ENCODE peak calls at places on chromosomes 3 and 15, in six cellular contexts. B is body of pancreas, G is cardiac fibroblast, J is AG09309, N is lower lobe of right lung, C is ovary. O is an unnamed sample.

GRCh38 chr3:67601385-67601784 is 53.0 kb downstream of the SUCLG2 start:
- DNase-seq in B (no peak), G (no peak), J (no peak), N (no peak), C (no peak), O (peak)

GRCh38 chr3:182327196-182327681 is 466.1 kb upstream of the ATP11B start:
- DNase-seq in B (no peak), G (no peak), J (no peak), N (no peak), C (no peak), O (no peak)

GRCh38 chr15:91520848-91521247 is 332.7 kb upstream of the SLCO3A1 start:
- DNase-seq in B (no peak), G (no peak), J (no peak), N (no peak), C (no peak), O (no peak)

GRCh38 chr3:30934208-30934550 is 39.7 kb upstream of the GADL1 start:
- DNase-seq in B (no peak), G (peak), J (peak), N (no peak), C (peak), O (peak)

GRCh38 chr3:11554236-11554610 is 89.5 kb downstream of the VGLL4 start:
- DNase-seq in B (no peak), G (no peak), J (no peak), N (peak), C (peak), O (no peak)

GRCh38 chr3:45558431-45558830 is 36.1 kb upstream of the LIMD1 start:
- DNase-seq in B (no peak), G (no peak), J (no peak), N (no peak), C (no peak), O (no peak)

GRCh38 chr3:171457263-171458055 is 2.7 kb downstream of the TNIK start:
- DNase-seq in B (no peak), G (no peak), J (no peak), N (no peak), C (no peak), O (no peak)

GRCh38 chr3:56928379-56929068 is 126.8 kb upstream of the ARHGEF3 start:
- DNase-seq in B (no peak), G (peak), J (no peak), N (no peak), C (no peak), O (no peak)

GRCh38 chr3:134934933-134935332 is 139.9 kb downstream of the EPHB1 start:
- DNase-seq in B (no peak), G (no peak), J (no peak), N (no peak), C (no peak), O (no peak)

GRCh38 chr3:64332461-64333350 is 107.4 kb upstream of the PRICKLE2 start:
- DNase-seq in B (no peak), G (no peak), J (no peak), N (no peak), C (no peak), O (no peak)

GRCh38 chr3:188403404-188403803 is 249.4 kb downstream of the LPP start:
- DNase-seq in B (no peak), G (no peak), J (no peak), N (no peak), C (no peak), O (no peak)

GRCh38 chr3:36941658-36942057 is 3.2 kb downstream of the TRANK1 start:
- DNase-seq in B (no peak), G (peak), J (no peak), N (no peak), C (no peak), O (peak)

GRCh38 chr3:11538581-11538980 is 105.1 kb downstream of the VGLL4 start:
- DNase-seq in B (no peak), G (no peak), J (no peak), N (no peak), C (no peak), O (no peak)

GRCh38 chr15:92636401-92636949 is 19.1 kb downstream of the FAM174B start:
- DNase-seq in B (no peak), G (no peak), J (no peak), N (no peak), C (no peak), O (no peak)

GRCh38 chr15:84023636-84024035 is 211.9 kb upstream of the GOLGA6L4 start:
- DNase-seq in B (peak), G (peak), J (no peak), N (no peak), C (peak), O (peak)

GRCh38 chr15:71013446-71013845 is 101.8 kb upstream of the THSD4 start:
- DNase-seq in B (no peak), G (no peak), J (no peak), N (no peak), C (no peak), O (peak)

GRCh38 chr15:71008250-71008870 is 106.9 kb upstream of the THSD4 start:
- DNase-seq in B (no peak), G (no peak), J (no peak), N (no peak), C (no peak), O (no peak)

GRCh38 chr15:71010439-71010838 is 104.8 kb upstream of the THSD4 start:
- DNase-seq in B (no peak), G (no peak), J (no peak), N (no peak), C (no peak), O (no peak)

GRCh38 chr15:71010997-71011396 is 104.3 kb upstream of the THSD4 start:
- DNase-seq in B (no peak), G (no peak), J (no peak), N (no peak), C (no peak), O (no peak)

GRCh38 chr15:71011503-71012155 is 103.6 kb upstream of the THSD4 start:
- DNase-seq in B (peak), G (peak), J (peak), N (no peak), C (no peak), O (peak)
- TF ChIP-seq CTCF in B (peak), G (peak), J (peak), N (peak), C (no peak), O (peak)

GRCh38 chr3:52536369-52537164 is at the start of gene UQCC5:
- DNase-seq in B (peak), G (peak), J (peak), N (peak), C (peak), O (peak)

GRCh38 chr3:52536112-52536368 is 365 bp upstream of the UQCC5 start:
- DNase-seq in B (no peak), G (no peak), J (no peak), N (no peak), C (no peak), O (no peak)

GRCh38 chr3:52534281-52535183 is 875 bp upstream of the NT5DC2 start:
- DNase-seq in B (no peak), G (peak), J (no peak), N (no peak), C (peak), O (peak)

GRCh38 chr3:52537165-52537635 is 795 bp downstream of the UQCC5 start:
- DNase-seq in B (no peak), G (no peak), J (no peak), N (no peak), C (no peak), O (no peak)

GRCh38 chr3:52535411-52536111 is 844 bp upstream of the UQCC5 start:
- DNase-seq in B (no peak), G (no peak), J (no peak), N (no peak), C (peak), O (no peak)
- H3K4me3 ChIP-seq in B (no peak), G (no peak), J (no peak), N (peak), C (peak), O (no peak)

GRCh38 chr3:155356594-155357370 is 63.3 kb upstream of the STRIT1 start:
- DNase-seq in B (no peak), G (no peak), J (no peak), N (no peak), C (no peak), O (no peak)
- TF ChIP-seq CTCF in B (no peak), G (peak), J (peak), N (no peak), C (no peak), O (peak)

GRCh38 chr3:155741598-155741997 is 3.3 kb downstream of the PLCH1 start:
- DNase-seq in B (no peak), G (no peak), J (no peak), N (no peak), C (no peak), O (no peak)

GRCh38 chr3:155739154-155739553 is 5.7 kb downstream of the PLCH1 start:
- DNase-seq in B (no peak), G (no peak), J (no peak), N (no peak), C (no peak), O (peak)

GRCh38 chr3:155737844-155738460 is 6.9 kb downstream of the PLCH1 start:
- DNase-seq in B (peak), G (no peak), J (no peak), N (no peak), C (no peak), O (peak)

GRCh38 chr3:155741081-155741480 is 3.8 kb downstream of the PLCH1 start:
- DNase-seq in B (no peak), G (no peak), J (no peak), N (no peak), C (no peak), O (no peak)

DNA sequence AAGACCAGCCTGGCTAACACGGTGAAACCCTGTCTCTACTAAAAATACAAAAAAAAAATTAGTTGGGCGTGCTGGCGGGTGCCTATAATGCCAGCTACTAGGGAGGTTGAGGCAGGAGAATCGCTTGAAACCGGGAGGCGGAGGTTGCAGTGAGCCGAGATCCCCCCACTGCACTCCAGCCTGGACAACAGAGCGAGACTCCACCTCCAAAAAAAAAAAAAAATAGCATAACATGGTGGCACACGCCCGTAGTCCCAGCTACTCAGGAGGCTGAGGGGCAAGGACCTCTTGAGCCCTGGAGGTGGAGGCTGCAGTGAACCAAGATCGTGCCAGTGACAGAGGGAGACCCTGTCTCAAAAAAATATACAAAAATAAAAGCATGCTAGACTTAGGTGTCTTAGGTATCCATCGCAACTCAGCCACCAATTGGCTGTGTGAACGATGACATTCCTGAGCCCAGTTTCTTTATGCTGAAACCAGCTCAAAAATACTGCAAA is 6.2 kb downstream of the PLCH1 start:
- DNase-seq in B (no peak), G (no peak), J (no peak), N (no peak), C (no peak), O (no peak)
- H3K4me3 ChIP-seq in B (no peak), G (no peak), J (no peak), N (peak), C (no peak), O (no peak)

DNA sequence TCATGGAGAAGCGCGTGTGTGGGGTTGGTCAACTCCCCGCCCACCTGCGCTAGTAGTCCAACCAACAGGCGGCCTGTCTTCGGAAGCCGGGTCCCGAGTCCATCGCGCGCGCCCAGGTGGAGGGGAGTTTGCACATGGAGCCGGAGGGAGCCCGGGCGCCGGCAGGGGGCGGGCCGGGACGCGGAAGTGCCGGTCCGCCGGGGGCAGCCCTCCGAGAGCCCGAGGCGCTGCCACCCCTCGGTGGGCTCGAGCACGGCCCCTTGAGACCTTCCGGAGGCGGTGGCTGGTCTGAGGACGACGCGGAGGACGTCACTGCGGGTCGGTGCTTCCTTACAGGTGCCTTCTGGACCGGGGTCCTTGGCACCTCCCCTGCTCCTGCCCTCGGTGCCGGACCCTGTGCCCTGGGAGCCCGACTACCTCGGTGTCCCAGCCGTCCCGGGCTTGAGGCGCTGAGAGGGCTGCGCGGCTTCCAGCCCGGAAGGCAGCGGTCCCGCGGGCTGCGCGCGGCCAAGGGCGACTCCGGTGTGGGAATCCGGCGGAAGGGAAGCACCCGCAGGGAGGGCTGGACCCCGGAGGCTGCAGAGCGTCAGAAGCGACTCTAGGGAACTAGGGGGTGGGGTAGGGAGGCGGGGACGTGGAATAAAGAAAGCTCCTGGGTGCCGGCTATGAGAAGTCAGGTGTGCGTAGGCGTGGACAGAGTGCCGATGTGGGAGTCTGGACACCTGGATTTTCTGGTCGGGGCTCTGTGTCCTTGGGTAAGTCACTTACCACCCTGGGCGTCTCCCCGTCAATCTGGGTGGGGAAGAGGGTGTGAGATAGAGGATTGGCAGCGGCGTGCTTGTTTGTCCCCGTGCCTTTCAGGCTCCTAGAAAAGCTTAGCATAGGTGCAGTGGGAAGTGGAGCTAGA is 212.3 kb downstream of the FGF12 start:
- DNase-seq in B (peak), G (no peak), J (no peak), N (peak), C (peak), O (no peak)
- TF ChIP-seq CTCF in B (peak), G (no peak), J (no peak), N (peak), C (no peak), O (no peak)

DNA sequence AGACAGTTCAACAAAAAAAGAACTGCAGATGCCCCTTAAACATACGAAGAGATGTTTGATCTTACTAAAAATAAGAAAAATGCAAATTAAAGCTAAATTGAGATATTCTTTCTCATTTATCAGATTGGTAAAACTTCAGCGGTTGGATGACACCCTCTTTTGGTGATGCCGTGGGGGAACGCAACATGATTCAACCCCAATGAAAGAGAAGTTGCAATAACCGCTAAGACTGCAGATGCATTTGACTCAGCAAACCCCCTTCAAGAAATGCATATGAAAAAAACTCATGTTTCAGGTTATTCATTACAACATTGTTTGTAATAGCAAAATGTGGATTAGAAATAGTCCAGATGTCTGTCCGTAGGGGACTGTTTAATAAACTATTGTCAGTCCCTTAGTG is 3.6 kb downstream of the KLHL6 start:
- DNase-seq in B (no peak), G (no peak), J (no peak), N (no peak), C (no peak), O (no peak)
- H3K4me3 ChIP-seq in B (no peak), G (no peak), J (no peak), N (peak), C (no peak), O (no peak)